ENCODE peak calls at places on chromosomes 13 and 19, in five cellular contexts. Y, M, F, J and R are unnamed samples.

GRCh38 chr19:16887353-16888265 is 1.2 kb upstream of the F2RL3 start:
- ATAC-seq in M (no peak), F (no peak), J (no peak), Y (no peak), R (no peak)

GRCh38 chr19:1907563-1908363 is 2.6 kb downstream of the ADAT3 start:
- ATAC-seq in M (no peak), Y (peak; percentile 47), J (no peak), F (no peak), R (no peak)

GRCh38 chr13:58960909-58961308 is 1202.8 kb downstream of the DIAPH3 start:
- ATAC-seq in Y (no peak), F (no peak), M (no peak), J (no peak), R (no peak)

GRCh38 chr13:20136781-20137703 is 23.8 kb downstream of the GJA3 start:
- ATAC-seq in F (peak; percentile 68), J (peak; percentile 41), Y (peak; percentile 100), M (no peak), R (no peak)

GRCh38 chr19:24065865-24066604 is 21.0 kb upstream of the ZNF254 start:
- ATAC-seq in J (no peak), F (no peak), M (no peak), Y (no peak), R (no peak)

GRCh38 chr13:93640452-93640851 is 413.8 kb downstream of the GPC6 start:
- ATAC-seq in F (no peak), J (no peak), Y (no peak), M (no peak), R (no peak)

GRCh38 chr13:51955281-51955771 is 55.9 kb downstream of the ATP7B start:
- ATAC-seq in Y (peak; percentile 31), J (no peak), F (no peak), M (no peak), R (no peak)

GRCh38 chr13:40146586-40147240 is 491.3 kb downstream of the COG6 start:
- ATAC-seq in M (no peak), F (no peak), Y (no peak), J (no peak), R (no peak)

GRCh38 chr13:38223093-38223492 is 126.6 kb upstream of the UFM1 start:
- ATAC-seq in M (no peak), J (peak; percentile 42), Y (no peak), F (no peak), R (no peak)

GRCh38 chr19:34282611-34283519 is 28.5 kb downstream of the GARRE1 start:
- ATAC-seq in J (no peak), F (no peak), Y (peak; percentile 57), M (no peak), R (no peak)

GRCh38 chr19:35585844-35586243 is at the start of gene PMIS2:
- ATAC-seq in M (no peak), F (peak; percentile 42), J (no peak), Y (peak; percentile 30), R (no peak)

GRCh38 chr13:43767351-43767901 is 19.3 kb downstream of the ENOX1 start:
- ATAC-seq in F (no peak), M (peak; percentile 45), Y (peak; percentile 68), J (peak; percentile 89), R (peak; percentile 75)

GRCh38 chr13:42651936-42652641 is 78.1 kb downstream of the TNFSF11 start:
- ATAC-seq in F (no peak), Y (no peak), J (no peak), M (no peak), R (no peak)

GRCh38 chr19:45518469-45518826 is 11.2 kb downstream of the VASP start:
- ATAC-seq in Y (no peak), F (no peak), J (no peak), M (no peak), R (no peak)

GRCh38 chr19:54388803-54389144 is 24.0 kb upstream of the LAIR1 start:
- ATAC-seq in F (no peak), J (no peak), Y (no peak), M (no peak), R (no peak)

GRCh38 chr13:113029487-113030258 is 60.7 kb downstream of the MCF2L start:
- ATAC-seq in F (peak; percentile 86), Y (peak; percentile 70), J (peak; percentile 19), M (no peak), R (no peak)

GRCh38 chr13:61592489-61592888 is 176.8 kb upstream of the PCDH20 start:
- ATAC-seq in F (no peak), Y (no peak), J (no peak), M (no peak), R (no peak)

GRCh38 chr13:98054301-98054700 is 88.6 kb upstream of the FARP1 start:
- ATAC-seq in F (no peak), Y (no peak), J (no peak), M (no peak), R (no peak)

GRCh38 chr13:73740681-73741080 is 393.5 kb downstream of the KLF12 start:
- ATAC-seq in J (peak; percentile 59), F (no peak), M (peak; percentile 75), Y (no peak), R (peak; percentile 46)

GRCh38 chr13:44050450-44051063 is 170.9 kb downstream of the LACC1 start:
- ATAC-seq in M (no peak), F (no peak), Y (peak; percentile 72), J (no peak), R (peak; percentile 31)

GRCh38 chr13:67156718-67157049 is 73.5 kb downstream of the PCDH9 start:
- ATAC-seq in F (no peak), Y (no peak), M (no peak), J (no peak), R (no peak)

GRCh38 chr19:27774827-27775226 is 1438.1 kb downstream of the UQCRFS1 start:
- ATAC-seq in Y (no peak), F (no peak), M (no peak), J (no peak), R (no peak)

GRCh38 chr13:84645196-84646071 is 763.2 kb upstream of the SLITRK1 start:
- ATAC-seq in F (peak; percentile 81), Y (peak; percentile 51), M (no peak), J (no peak), R (no peak)

GRCh38 chr13:86601351-86601750 is 802.1 kb upstream of the SLITRK6 start:
- ATAC-seq in F (no peak), Y (no peak), M (no peak), J (no peak), R (no peak)

GRCh38 chr13:31968473-31968872 is 63.1 kb upstream of the FRY start:
- ATAC-seq in J (peak; percentile 71), Y (peak; percentile 48), M (no peak), F (no peak), R (no peak)

GRCh38 chr13:112583592-112584277 is 4.2 kb downstream of the TUBGCP3 start:
- ATAC-seq in M (no peak), Y (no peak), J (no peak), F (no peak), R (no peak)

GRCh38 chr13:34730966-34731365 is 211.1 kb upstream of the NBEA start:
- ATAC-seq in J (peak; percentile 92), Y (no peak), M (no peak), F (no peak), R (no peak)

GRCh38 chr19:5109560-5109959 is 140.6 kb downstream of the KDM4B start:
- ATAC-seq in J (no peak), Y (no peak), M (no peak), F (no peak), R (no peak)

GRCh38 chr19:35063940-35064818 is 22.7 kb downstream of the HPN start:
- ATAC-seq in F (peak; percentile 67), Y (peak; percentile 65), M (no peak), J (no peak), R (no peak)

GRCh38 chr13:23386533-23386932 is 47.0 kb downstream of the SACS start:
- ATAC-seq in Y (no peak), F (no peak), M (no peak), J (no peak), R (no peak)

GRCh38 chr19:39471756-39472536 is 8.7 kb upstream of the TIMM50 start:
- ATAC-seq in F (no peak), J (no peak), Y (no peak), M (no peak), R (no peak)
- H3K36me3 ChIP-seq in F (peaks cover 91% of the 10 kb centered on the region), J (peaks cover 88% of the 10 kb centered on the region), Y (peaks cover 4% of the 10 kb centered on the region), M (no peaks in the 10 kb centered on the region), R (no peaks in the 10 kb centered on the region)

GRCh38 chr19:49613374-49613773 is 22.4 kb downstream of the PRR12 start:
- ATAC-seq in F (no peak), M (no peak), Y (peak; percentile 74), J (no peak), R (no peak)

GRCh38 chr19:49616532-49616931 is 23.4 kb downstream of the RRAS start:
- ATAC-seq in J (no peak), Y (no peak), M (no peak), F (no peak), R (no peak)

GRCh38 chr19:49614096-49614857 is 23.3 kb downstream of the PRR12 start:
- ATAC-seq in J (no peak), F (peak; percentile 91), M (no peak), Y (peak; percentile 36), R (peak; percentile 42)

GRCh38 chr19:49616945-49617344 is 23.0 kb downstream of the RRAS start:
- ATAC-seq in F (no peak), Y (no peak), J (no peak), M (no peak), R (no peak)

GRCh38 chr19:49615861-49616260 is 24.1 kb downstream of the RRAS start:
- ATAC-seq in Y (no peak), M (no peak), J (no peak), F (no peak), R (no peak)
- H3K36me3 ChIP-seq in Y (no peaks in the 10 kb centered on the region), M (no peaks in the 10 kb centered on the region), J (peaks cover 28% of the 10 kb centered on the region), F (peaks cover 40% of the 10 kb centered on the region), R (peaks cover 88% of the 10 kb centered on the region)

DNA sequence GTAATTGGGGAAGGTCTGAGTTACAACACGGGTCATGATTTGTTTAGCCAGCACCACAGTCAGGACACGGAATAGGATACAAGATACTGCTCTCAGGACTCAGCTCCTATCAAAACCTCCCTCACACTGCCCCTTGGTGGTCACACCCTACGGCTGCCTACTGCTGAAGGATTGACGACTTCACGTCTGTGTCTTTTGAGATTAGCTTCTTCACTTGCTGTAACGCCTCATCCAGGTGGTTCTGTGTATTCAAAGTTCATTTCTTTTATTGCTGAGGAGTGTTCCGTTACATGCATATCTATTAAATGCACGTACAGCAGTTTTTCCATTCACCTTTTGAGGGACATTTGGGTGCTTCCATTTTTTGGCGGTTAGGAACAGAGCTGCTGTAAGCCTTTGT is 46.3 kb downstream of the URI1 start:
- ATAC-seq in F (no peak), M (no peak), J (no peak), Y (no peak), R (no peak)
- H3K36me3 ChIP-seq in F (peaks cover 2% of the 10 kb centered on the region), M (peaks cover 2% of the 10 kb centered on the region), J (no peaks in the 10 kb centered on the region), Y (no peaks in the 10 kb centered on the region), R (no peaks in the 10 kb centered on the region)

GRCh38 chr13:75675421-75675820 is 39.3 kb downstream of the LMO7 start:
- ATAC-seq in Y (no peak), M (no peak), J (no peak), F (peak; percentile 51), R (no peak)

GRCh38 chr13:75666646-75667351 is 30.7 kb downstream of the LMO7 start:
- ATAC-seq in Y (no peak), J (no peak), F (peak; percentile 46), M (no peak), R (no peak)

GRCh38 chr13:75669706-75670105 is 33.6 kb downstream of the LMO7 start:
- ATAC-seq in J (no peak), F (no peak), M (no peak), Y (no peak), R (no peak)

DNA sequence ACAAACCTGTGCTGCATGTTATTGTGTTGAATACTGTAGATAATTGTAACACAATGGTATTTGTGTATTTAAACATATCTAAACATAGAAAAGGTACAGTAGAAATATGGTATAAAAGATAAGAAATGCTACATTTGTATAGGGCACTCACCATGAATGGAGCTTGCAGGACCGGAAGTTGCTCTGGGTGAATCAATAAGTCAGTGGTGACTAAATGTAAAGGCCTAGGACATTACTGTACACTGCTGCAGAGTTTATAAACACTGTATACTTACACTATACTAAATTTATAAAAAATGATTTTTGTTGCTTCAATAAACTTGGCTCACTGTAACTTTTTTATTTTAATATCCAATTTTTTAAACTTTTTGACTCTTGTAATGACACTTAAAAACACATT is 34.4 kb downstream of the LMO7 start:
- ATAC-seq in Y (no peak), M (no peak), F (peak; percentile 57), J (no peak), R (no peak)
- H3K36me3 ChIP-seq in Y (no peaks in the 10 kb centered on the region), M (no peaks in the 10 kb centered on the region), F (peaks cover 2% of the 10 kb centered on the region), J (no peaks in the 10 kb centered on the region), R (no peaks in the 10 kb centered on the region)